ENCODE peak calls at places on chromosomes 16 and 17, in eight cellular contexts. N is heart right ventricle; D is stomach; E is IMR-90; A is A549; B is Panc1; I is CD8-positive, alpha-beta T cell; M is adrenal gland. W is an unnamed sample. For H3K4me1, the result is how much of the 10 kb centered on the place peaks cover.

GRCh38 chr16:19410435-19411153 is 7.1 kb upstream of the TMC5 start:
- DNase-seq in N (no peak), D (peak), E (no peak), A (peak), B (no peak), I (no peak), M (no peak), W (peak)

GRCh38 chr16:77344306-77344705 is 90.5 kb downstream of the ADAMTS18 start:
- DNase-seq in N (no peak), D (no peak), E (no peak), A (no peak), B (no peak), I (no peak), M (no peak), W (no peak)

GRCh38 chr17:74514632-74515035 is 16.6 kb downstream of the CD300LB start:
- DNase-seq in N (no peak), D (peak), E (no peak), A (peak), B (no peak), I (no peak), M (no peak), W (no peak)

GRCh38 chr17:73706858-73707257 is 62.6 kb upstream of the SDK2 start:
- DNase-seq in N (no peak), D (no peak), E (no peak), A (no peak), B (no peak), I (no peak), M (no peak), W (no peak)

GRCh38 chr17:39704821-39705551 is 5.1 kb downstream of the ERBB2 start:
- DNase-seq in N (no peak), D (peak), E (peak), A (peak), B (no peak), I (no peak), M (no peak), W (no peak)

GRCh38 chr16:89191033-89191900 is 9.1 kb downstream of the SLC22A31 start:
- DNase-seq in N (no peak), D (no peak), E (no peak), A (no peak), B (no peak), I (no peak), M (no peak), W (no peak)

GRCh38 chr17:64356304-64356686 is 34.4 kb downstream of the PECAM1 start:
- DNase-seq in N (no peak), D (no peak), E (no peak), A (no peak), B (no peak), I (no peak), M (no peak), W (no peak)

GRCh38 chr17:10729334-10730193 is at the start of gene TMEM220:
- DNase-seq in N (peak), D (peak), E (peak), A (peak), B (no peak), I (peak), M (peak), W (peak)

GRCh38 chr16:86285938-86286921 is 224.1 kb upstream of the FOXF1 start:
- DNase-seq in N (no peak), D (no peak), E (peak), A (no peak), B (no peak), I (no peak), M (no peak), W (no peak)

DNA sequence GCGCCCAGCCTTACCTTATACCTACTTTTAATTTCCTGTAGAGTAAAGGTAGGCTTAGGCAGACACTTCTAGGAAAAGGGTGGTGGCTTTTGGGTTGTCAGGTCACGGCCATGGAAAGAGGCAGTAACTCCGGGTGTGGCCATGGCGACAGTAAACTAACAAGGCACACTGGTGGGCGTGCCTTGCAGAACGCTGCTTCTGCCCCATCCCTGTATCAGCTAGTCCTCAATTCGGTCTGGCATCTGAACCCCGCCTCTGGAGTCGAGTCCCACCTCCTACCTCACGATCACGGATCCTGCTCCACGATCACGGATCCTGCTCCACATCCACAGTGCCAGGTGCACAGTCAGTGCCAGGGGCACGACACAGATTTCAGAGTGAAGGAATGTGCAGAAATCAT is 5.6 kb downstream of the ADCY9 start:
- DNase-seq in N (no peak), D (peak), E (no peak), A (no peak), B (no peak), I (no peak), M (no peak), W (peak)
- H3K4me3 ChIP-seq in N (peak), D (no peak), E (no peak), A (no peak), B (no peak), I (no peak), M (peak), W (no peak)

DNA sequence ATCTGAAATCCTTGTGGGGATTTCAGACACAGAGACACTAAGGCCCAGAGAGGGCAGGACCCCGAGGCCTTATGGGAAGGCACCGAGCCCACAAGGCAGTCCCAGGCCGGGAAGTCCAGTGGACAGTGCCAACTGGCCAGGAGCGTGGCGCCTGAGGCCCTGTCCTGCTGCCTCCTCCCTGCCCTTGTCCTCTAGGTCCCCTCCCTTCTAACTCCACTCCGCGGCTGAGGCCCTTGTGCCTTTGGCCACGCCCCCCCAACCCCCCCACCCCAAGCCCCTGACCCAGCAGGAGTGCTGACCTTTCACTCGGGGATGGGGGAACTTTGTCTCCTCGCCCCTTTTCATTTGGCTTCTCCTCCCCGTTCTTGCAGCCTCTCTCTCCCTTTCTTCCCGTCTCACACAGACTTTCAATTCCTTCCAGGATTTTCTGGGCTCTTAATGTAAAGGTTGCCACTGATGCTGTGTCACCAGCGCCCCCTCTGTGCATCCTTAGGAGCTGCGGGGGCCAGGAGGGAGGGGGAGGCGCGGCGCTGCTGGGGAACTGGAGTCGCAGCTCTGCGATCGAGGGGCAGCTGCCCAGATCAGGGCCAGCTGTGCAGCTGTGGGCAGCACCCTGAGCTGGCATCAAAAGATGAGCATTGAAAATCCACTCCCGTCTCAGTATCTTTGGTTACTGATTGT is 29.1 kb downstream of the CRHR1 start:
- DNase-seq in N (no peak), D (no peak), E (no peak), A (no peak), B (no peak), I (no peak), M (no peak), W (no peak)
- TF ChIP-seq CTCF in N (no peak), D (no peak), E (peak), A (no peak), B (no peak), I (no peak), M (no peak), W (no peak)

GRCh38 chr17:78762007-78762406 is 20.1 kb downstream of the CYTH1 start:
- DNase-seq in N (no peak), D (no peak), E (peak), A (no peak), B (no peak), I (no peak), M (peak), W (no peak)
- H3K4me1 ChIP-seq in N (half or more), D (half or more), E (under half), A (under half), B (under half), I (half or more), M (half or more), W (under half)

DNA sequence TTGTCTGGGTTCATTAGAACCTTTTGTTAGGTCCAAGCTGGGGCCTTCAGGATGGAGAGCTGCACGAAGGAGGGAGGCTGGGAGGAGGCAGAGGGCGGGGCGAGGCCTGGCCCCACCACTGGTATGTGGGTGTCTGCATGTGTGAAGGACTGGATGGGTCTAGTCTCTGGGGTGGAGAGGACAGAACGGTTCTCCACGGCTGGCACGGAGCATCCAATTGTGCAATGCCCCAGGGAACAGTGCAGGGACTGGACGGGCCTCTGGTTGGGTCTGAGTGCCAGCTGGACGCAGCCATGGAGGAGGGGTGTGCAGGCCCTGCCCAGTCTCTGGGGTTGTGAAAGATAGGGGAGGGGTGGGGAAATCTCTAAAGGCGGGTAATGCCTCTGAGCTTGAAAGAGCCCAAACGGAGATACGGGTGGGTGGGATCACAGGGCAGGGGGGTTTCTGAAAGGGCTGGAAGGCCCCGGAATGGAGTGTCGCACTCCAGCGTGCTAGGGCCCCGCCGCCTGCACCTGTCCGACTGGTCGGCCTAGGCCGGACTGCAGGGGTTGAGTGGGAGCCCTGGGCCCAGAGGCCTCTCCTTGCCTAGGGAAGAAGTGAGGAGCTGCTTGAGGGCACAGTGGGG is 1.6 kb downstream of the PPL start:
- DNase-seq in N (peak), D (peak), E (no peak), A (no peak), B (no peak), I (no peak), M (peak), W (peak)
- H3K4me3 ChIP-seq in N (peak), D (peak), E (no peak), A (peak), B (peak), I (no peak), M (peak), W (no peak)

GRCh38 chr16:78458588-78458987 is 359.1 kb downstream of the WWOX start:
- DNase-seq in N (no peak), D (no peak), E (no peak), A (no peak), B (no peak), I (no peak), M (no peak), W (no peak)
- TF ChIP-seq CTCF in N (no peak), D (no peak), E (no peak), A (no peak), B (no peak), I (no peak), M (no peak), W (no peak)

GRCh38 chr16:81449899-81450608 is 5.4 kb downstream of the CMIP start:
- DNase-seq in N (no peak), D (no peak), E (no peak), A (no peak), B (no peak), I (no peak), M (no peak), W (no peak)
- H3K4me1 ChIP-seq in N (half or more), D (half or more), E (under half), A (half or more), B (under half), I (half or more), M (half or more), W (half or more)